ENCODE peak calls at places on chromosomes 13 and 19, in eight cellular contexts. One of them, this sample, is unnamed. For H3K4me1, the result is how much of the 10 kb centered on the place peaks cover.

GRCh38 chr13:107138468-107138867 is 570.5 kb upstream of the ARGLU1 start:
- DNase-seq in psoas muscle: no peak
- DNase-seq in CD8-positive, alpha-beta memory T cell: no peak
- DNase-seq in SJSA1: no peak
- DNase-seq in CD4-positive, CD25-positive, alpha-beta regulatory T cell: no peak
- DNase-seq in H9: no peak
- DNase-seq in Peyer's patch: no peak
- DNase-seq in ovary: no peak
- DNase-seq in this sample: no peak

GRCh38 chr13:84574851-84575250 is 692.6 kb upstream of the SLITRK1 start:
- DNase-seq in psoas muscle: no peak
- DNase-seq in CD8-positive, alpha-beta memory T cell: no peak
- DNase-seq in SJSA1: no peak
- DNase-seq in CD4-positive, CD25-positive, alpha-beta regulatory T cell: no peak
- DNase-seq in H9: no peak
- DNase-seq in Peyer's patch: no peak
- DNase-seq in ovary: no peak
- DNase-seq in this sample: peak

GRCh38 chr13:107716241-107716640 is 499.1 kb downstream of the LIG4 start:
- DNase-seq in psoas muscle: no peak
- DNase-seq in CD8-positive, alpha-beta memory T cell: no peak
- DNase-seq in SJSA1: no peak
- DNase-seq in CD4-positive, CD25-positive, alpha-beta regulatory T cell: no peak
- DNase-seq in H9: no peak
- DNase-seq in Peyer's patch: no peak
- DNase-seq in ovary: no peak
- DNase-seq in this sample: no peak

GRCh38 chr13:56528040-56528760 is 612.5 kb upstream of the PRR20A start:
- DNase-seq in psoas muscle: no peak
- DNase-seq in CD8-positive, alpha-beta memory T cell: no peak
- DNase-seq in SJSA1: no peak
- DNase-seq in CD4-positive, CD25-positive, alpha-beta regulatory T cell: no peak
- DNase-seq in H9: no peak
- DNase-seq in Peyer's patch: no peak
- DNase-seq in ovary: no peak
- DNase-seq in this sample: no peak

GRCh38 chr13:31835932-31836331 is 96.6 kb downstream of the RXFP2 start:
- DNase-seq in psoas muscle: no peak
- DNase-seq in CD8-positive, alpha-beta memory T cell: no peak
- DNase-seq in SJSA1: peak
- DNase-seq in CD4-positive, CD25-positive, alpha-beta regulatory T cell: no peak
- DNase-seq in H9: no peak
- DNase-seq in Peyer's patch: no peak
- DNase-seq in ovary: no peak
- DNase-seq in this sample: peak

GRCh38 chr13:20351279-20352022 is 119.3 kb upstream of the GJB6 start:
- DNase-seq in psoas muscle: no peak
- DNase-seq in CD8-positive, alpha-beta memory T cell: no peak
- DNase-seq in SJSA1: peak
- DNase-seq in CD4-positive, CD25-positive, alpha-beta regulatory T cell: no peak
- DNase-seq in H9: no peak
- DNase-seq in Peyer's patch: no peak
- DNase-seq in ovary: no peak
- DNase-seq in this sample: peak

GRCh38 chr13:40273173-40274000 is 393.1 kb downstream of the FOXO1 start:
- DNase-seq in psoas muscle: no peak
- DNase-seq in CD8-positive, alpha-beta memory T cell: no peak
- DNase-seq in SJSA1: no peak
- DNase-seq in CD4-positive, CD25-positive, alpha-beta regulatory T cell: no peak
- DNase-seq in H9: no peak
- DNase-seq in Peyer's patch: no peak
- DNase-seq in ovary: no peak
- DNase-seq in this sample: no peak

GRCh38 chr19:4425531-4425930 is 23.1 kb downstream of the CHAF1A start:
- DNase-seq in psoas muscle: no peak
- DNase-seq in CD8-positive, alpha-beta memory T cell: no peak
- DNase-seq in SJSA1: peak
- DNase-seq in CD4-positive, CD25-positive, alpha-beta regulatory T cell: no peak
- DNase-seq in H9: no peak
- DNase-seq in Peyer's patch: no peak
- DNase-seq in ovary: no peak
- DNase-seq in this sample: no peak

GRCh38 chr13:38990693-38991092 is at the start of gene STOML3:
- DNase-seq in psoas muscle: no peak
- DNase-seq in CD8-positive, alpha-beta memory T cell: no peak
- DNase-seq in SJSA1: no peak
- DNase-seq in CD4-positive, CD25-positive, alpha-beta regulatory T cell: no peak
- DNase-seq in H9: no peak
- DNase-seq in Peyer's patch: no peak
- DNase-seq in ovary: no peak
- DNase-seq in this sample: no peak

GRCh38 chr13:47109028-47109427 is 212.2 kb upstream of the HTR2A start:
- DNase-seq in psoas muscle: no peak
- DNase-seq in CD8-positive, alpha-beta memory T cell: no peak
- DNase-seq in SJSA1: no peak
- DNase-seq in CD4-positive, CD25-positive, alpha-beta regulatory T cell: no peak
- DNase-seq in H9: no peak
- DNase-seq in Peyer's patch: no peak
- DNase-seq in ovary: no peak
- DNase-seq in this sample: peak

GRCh38 chr19:41860419-41861097 is 503 bp downstream of the RPS19 start:
- DNase-seq in psoas muscle: peak
- DNase-seq in CD8-positive, alpha-beta memory T cell: no peak
- DNase-seq in SJSA1: no peak
- DNase-seq in CD4-positive, CD25-positive, alpha-beta regulatory T cell: no peak
- DNase-seq in H9: no peak
- DNase-seq in Peyer's patch: no peak
- DNase-seq in ovary: no peak
- DNase-seq in this sample: no peak

GRCh38 chr13:95783747-95784146 is 106.8 kb downstream of the DNAJC3 start:
- DNase-seq in psoas muscle: no peak
- DNase-seq in CD8-positive, alpha-beta memory T cell: no peak
- DNase-seq in SJSA1: no peak
- DNase-seq in CD4-positive, CD25-positive, alpha-beta regulatory T cell: no peak
- DNase-seq in H9: no peak
- DNase-seq in Peyer's patch: no peak
- DNase-seq in ovary: no peak
- DNase-seq in this sample: no peak

GRCh38 chr13:87677334-87678234 is 6.4 kb downstream of the SLITRK5 start:
- DNase-seq in psoas muscle: no peak
- DNase-seq in CD8-positive, alpha-beta memory T cell: no peak
- DNase-seq in SJSA1: no peak
- DNase-seq in CD4-positive, CD25-positive, alpha-beta regulatory T cell: no peak
- DNase-seq in H9: peak
- DNase-seq in Peyer's patch: peak
- DNase-seq in ovary: no peak
- DNase-seq in this sample: peak

GRCh38 chr19:20244356-20244755 is 77.3 kb downstream of the ZNF486 start:
- DNase-seq in psoas muscle: no peak
- DNase-seq in CD8-positive, alpha-beta memory T cell: no peak
- DNase-seq in SJSA1: no peak
- DNase-seq in CD4-positive, CD25-positive, alpha-beta regulatory T cell: no peak
- DNase-seq in H9: no peak
- DNase-seq in Peyer's patch: no peak
- DNase-seq in ovary: no peak
- DNase-seq in this sample: no peak

GRCh38 chr19:48826606-48827020 is 9.7 kb downstream of the HSD17B14 start:
- DNase-seq in psoas muscle: no peak
- DNase-seq in CD8-positive, alpha-beta memory T cell: no peak
- DNase-seq in SJSA1: no peak
- DNase-seq in CD4-positive, CD25-positive, alpha-beta regulatory T cell: no peak
- DNase-seq in H9: peak
- DNase-seq in Peyer's patch: no peak
- DNase-seq in ovary: no peak
- DNase-seq in this sample: no peak

GRCh38 chr13:31096624-31097302 is 64.9 kb downstream of the HSPH1 start:
- DNase-seq in psoas muscle: no peak
- DNase-seq in CD8-positive, alpha-beta memory T cell: no peak
- DNase-seq in SJSA1: no peak
- DNase-seq in CD4-positive, CD25-positive, alpha-beta regulatory T cell: no peak
- DNase-seq in H9: peak
- DNase-seq in Peyer's patch: no peak
- DNase-seq in ovary: no peak
- DNase-seq in this sample: peak

GRCh38 chr13:41610426-41610825 is 153.1 kb downstream of the RGCC start:
- DNase-seq in psoas muscle: peak
- DNase-seq in CD8-positive, alpha-beta memory T cell: no peak
- DNase-seq in SJSA1: peak
- DNase-seq in CD4-positive, CD25-positive, alpha-beta regulatory T cell: no peak
- DNase-seq in H9: no peak
- DNase-seq in Peyer's patch: no peak
- DNase-seq in ovary: no peak
- DNase-seq in this sample: peak

DNA sequence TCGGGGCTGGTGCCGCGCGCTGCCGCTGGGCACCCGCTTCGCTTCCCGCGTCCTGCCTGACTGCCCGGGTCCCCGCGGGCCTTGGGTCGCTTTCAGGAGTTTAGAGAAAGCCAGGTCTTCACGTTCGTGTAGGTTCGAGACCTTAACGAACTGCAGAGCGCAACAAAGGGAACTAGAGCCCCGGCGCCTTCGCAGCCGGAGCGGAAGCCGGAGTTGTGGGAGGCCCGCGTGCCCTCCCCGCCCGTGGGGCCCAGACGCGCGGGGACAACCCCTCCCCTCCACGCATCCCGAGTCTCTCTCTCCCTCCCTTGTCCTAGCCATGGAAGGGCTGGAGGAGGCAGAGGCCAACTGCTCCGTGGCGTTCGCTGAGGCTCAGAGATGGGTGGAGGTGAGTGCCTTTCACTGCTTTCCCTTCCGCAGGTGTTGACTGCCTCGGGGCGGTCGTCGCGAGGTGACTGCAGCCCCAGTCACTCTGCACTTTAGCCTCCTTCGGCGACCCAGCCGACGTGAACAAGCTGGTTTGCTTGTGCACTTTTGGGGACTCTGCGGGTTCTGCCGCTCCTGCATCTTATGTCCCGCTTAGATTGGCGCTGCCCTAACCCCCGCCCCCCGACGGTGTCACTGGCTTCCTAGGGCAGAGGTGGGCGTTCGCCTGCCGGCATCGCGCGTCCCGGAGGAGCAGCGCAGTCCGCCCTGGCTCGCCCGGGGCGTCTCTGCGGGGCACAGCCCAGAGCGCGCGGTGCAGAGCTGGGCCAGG is 387 bp downstream of the LMO7 start:
- DNase-seq in psoas muscle: peak
- DNase-seq in CD8-positive, alpha-beta memory T cell: peak
- DNase-seq in SJSA1: peak
- DNase-seq in CD4-positive, CD25-positive, alpha-beta regulatory T cell: peak
- DNase-seq in H9: peak
- DNase-seq in Peyer's patch: peak
- DNase-seq in ovary: peak
- DNase-seq in this sample: peak
- H3K27ac ChIP-seq in psoas muscle: no peak
- H3K27ac ChIP-seq in CD8-positive, alpha-beta memory T cell: peak
- H3K27ac ChIP-seq in SJSA1: peak
- H3K27ac ChIP-seq in CD4-positive, CD25-positive, alpha-beta regulatory T cell: no peak
- H3K27ac ChIP-seq in H9: no peak
- H3K27ac ChIP-seq in Peyer's patch: peak
- H3K27ac ChIP-seq in ovary: no peak
- H3K27ac ChIP-seq in this sample: peak

DNA sequence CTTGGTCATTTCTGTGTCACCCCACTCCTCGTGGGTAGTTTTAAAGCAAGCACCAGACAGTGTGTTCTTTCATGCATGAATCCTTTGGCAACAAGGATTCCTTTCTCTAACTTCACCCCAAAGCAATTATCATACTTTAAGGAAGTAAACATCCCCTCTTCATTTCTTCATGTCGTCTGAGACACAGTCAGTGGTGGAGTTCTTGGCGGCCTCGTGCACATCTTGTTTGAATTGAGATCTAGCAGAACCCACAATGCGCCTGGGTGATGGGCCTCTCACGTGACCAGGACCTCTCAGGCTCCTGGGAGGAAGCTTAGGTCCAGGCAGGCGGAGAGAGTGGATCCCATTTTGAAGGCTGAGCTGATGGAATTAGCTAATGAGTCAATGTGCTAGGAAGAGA is 2.6 kb downstream of the ACSBG2 start:
- DNase-seq in psoas muscle: no peak
- DNase-seq in CD8-positive, alpha-beta memory T cell: no peak
- DNase-seq in SJSA1: no peak
- DNase-seq in CD4-positive, CD25-positive, alpha-beta regulatory T cell: no peak
- DNase-seq in H9: no peak
- DNase-seq in Peyer's patch: no peak
- DNase-seq in ovary: no peak
- DNase-seq in this sample: no peak
- H3K4me1 ChIP-seq in psoas muscle: under half
- H3K4me1 ChIP-seq in CD8-positive, alpha-beta memory T cell: under half
- H3K4me1 ChIP-seq in SJSA1: under half
- H3K4me1 ChIP-seq in CD4-positive, CD25-positive, alpha-beta regulatory T cell: under half
- H3K4me1 ChIP-seq in H9: under half
- H3K4me1 ChIP-seq in Peyer's patch: under half
- H3K4me1 ChIP-seq in ovary: under half
- H3K4me1 ChIP-seq in this sample: under half

GRCh38 chr13:110627761-110628476 is 12.6 kb downstream of the NAXD start:
- DNase-seq in psoas muscle: no peak
- DNase-seq in CD8-positive, alpha-beta memory T cell: no peak
- DNase-seq in SJSA1: no peak
- DNase-seq in CD4-positive, CD25-positive, alpha-beta regulatory T cell: no peak
- DNase-seq in H9: no peak
- DNase-seq in Peyer's patch: no peak
- DNase-seq in ovary: no peak
- DNase-seq in this sample: no peak

GRCh38 chr13:110627351-110627750 is 12.0 kb downstream of the NAXD start:
- DNase-seq in psoas muscle: no peak
- DNase-seq in CD8-positive, alpha-beta memory T cell: no peak
- DNase-seq in SJSA1: no peak
- DNase-seq in CD4-positive, CD25-positive, alpha-beta regulatory T cell: no peak
- DNase-seq in H9: no peak
- DNase-seq in Peyer's patch: no peak
- DNase-seq in ovary: no peak
- DNase-seq in this sample: peak

GRCh38 chr13:110628952-110629701 is 13.8 kb downstream of the NAXD start:
- DNase-seq in psoas muscle: no peak
- DNase-seq in CD8-positive, alpha-beta memory T cell: no peak
- DNase-seq in SJSA1: no peak
- DNase-seq in CD4-positive, CD25-positive, alpha-beta regulatory T cell: no peak
- DNase-seq in H9: no peak
- DNase-seq in Peyer's patch: no peak
- DNase-seq in ovary: no peak
- DNase-seq in this sample: no peak

GRCh38 chr13:110629735-110630134 is 14.4 kb downstream of the NAXD start:
- DNase-seq in psoas muscle: no peak
- DNase-seq in CD8-positive, alpha-beta memory T cell: peak
- DNase-seq in SJSA1: no peak
- DNase-seq in CD4-positive, CD25-positive, alpha-beta regulatory T cell: no peak
- DNase-seq in H9: no peak
- DNase-seq in Peyer's patch: no peak
- DNase-seq in ovary: no peak
- DNase-seq in this sample: no peak

GRCh38 chr13:110628477-110628793 is 13.1 kb downstream of the NAXD start:
- DNase-seq in psoas muscle: no peak
- DNase-seq in CD8-positive, alpha-beta memory T cell: no peak
- DNase-seq in SJSA1: no peak
- DNase-seq in CD4-positive, CD25-positive, alpha-beta regulatory T cell: no peak
- DNase-seq in H9: no peak
- DNase-seq in Peyer's patch: no peak
- DNase-seq in ovary: no peak
- DNase-seq in this sample: no peak
- H3K27ac ChIP-seq in psoas muscle: peak
- H3K27ac ChIP-seq in CD8-positive, alpha-beta memory T cell: no peak
- H3K27ac ChIP-seq in SJSA1: no peak
- H3K27ac ChIP-seq in CD4-positive, CD25-positive, alpha-beta regulatory T cell: no peak
- H3K27ac ChIP-seq in H9: no peak
- H3K27ac ChIP-seq in Peyer's patch: no peak
- H3K27ac ChIP-seq in ovary: no peak
- H3K27ac ChIP-seq in this sample: no peak

GRCh38 chr19:12946092-12946845 is 607 bp downstream of the RAD23A start:
- DNase-seq in psoas muscle: peak
- DNase-seq in CD8-positive, alpha-beta memory T cell: peak
- DNase-seq in SJSA1: peak
- DNase-seq in CD4-positive, CD25-positive, alpha-beta regulatory T cell: peak
- DNase-seq in H9: peak
- DNase-seq in Peyer's patch: peak
- DNase-seq in ovary: peak
- DNase-seq in this sample: peak
- H3K4me1 ChIP-seq in psoas muscle: under half
- H3K4me1 ChIP-seq in CD8-positive, alpha-beta memory T cell: under half
- H3K4me1 ChIP-seq in SJSA1: under half
- H3K4me1 ChIP-seq in CD4-positive, CD25-positive, alpha-beta regulatory T cell: under half
- H3K4me1 ChIP-seq in H9: under half
- H3K4me1 ChIP-seq in Peyer's patch: under half
- H3K4me1 ChIP-seq in ovary: under half
- H3K4me1 ChIP-seq in this sample: under half

This sample was measured in PC-3.